ENCODE peak calls at places on chromosome 21, in seven cellular contexts. One of them, this sample, is unnamed.

GRCh38 chr21:30102881-30103280 is 63.7 kb downstream of the CLDN17 start:
- DNase-seq in transverse colon: no peak
- DNase-seq in thoracic aorta: no peak
- DNase-seq in mammary epithelial cell: no peak
- DNase-seq in uterus: no peak
- DNase-seq in effector memory CD4-positive, alpha-beta T cell: no peak
- DNase-seq in lower lobe of right lung: no peak
- DNase-seq in this sample: no peak

GRCh38 chr21:34186119-34186719 is 112.8 kb downstream of the MRPS6 start:
- DNase-seq in transverse colon: no peak
- DNase-seq in thoracic aorta: peak; percentile 63
- DNase-seq in mammary epithelial cell: no peak
- DNase-seq in uterus: no peak
- DNase-seq in effector memory CD4-positive, alpha-beta T cell: no peak
- DNase-seq in lower lobe of right lung: no peak
- DNase-seq in this sample: no peak

GRCh38 chr21:36347278-36347961 is 27.4 kb downstream of the MORC3 start:
- DNase-seq in transverse colon: no peak
- DNase-seq in thoracic aorta: no peak
- DNase-seq in mammary epithelial cell: no peak
- DNase-seq in uterus: no peak
- DNase-seq in effector memory CD4-positive, alpha-beta T cell: no peak
- DNase-seq in lower lobe of right lung: no peak
- DNase-seq in this sample: no peak

GRCh38 chr21:27047331-27048314 is 80.7 kb upstream of the ADAMTS5 start:
- DNase-seq in transverse colon: no peak
- DNase-seq in thoracic aorta: no peak
- DNase-seq in mammary epithelial cell: peak; percentile 58
- DNase-seq in uterus: no peak
- DNase-seq in effector memory CD4-positive, alpha-beta T cell: no peak
- DNase-seq in lower lobe of right lung: no peak
- DNase-seq in this sample: no peak

GRCh38 chr21:15638856-15639549 is 90.8 kb upstream of the USP25 start:
- DNase-seq in transverse colon: no peak
- DNase-seq in thoracic aorta: no peak
- DNase-seq in mammary epithelial cell: peak; percentile 58
- DNase-seq in uterus: peak; percentile 50
- DNase-seq in effector memory CD4-positive, alpha-beta T cell: no peak
- DNase-seq in lower lobe of right lung: peak; percentile 81
- DNase-seq in this sample: no peak

GRCh38 chr21:16084776-16085364 is 355.1 kb downstream of the USP25 start:
- DNase-seq in transverse colon: no peak
- DNase-seq in thoracic aorta: peak; percentile 16
- DNase-seq in mammary epithelial cell: no peak
- DNase-seq in uterus: peak; percentile 76
- DNase-seq in effector memory CD4-positive, alpha-beta T cell: no peak
- DNase-seq in lower lobe of right lung: no peak
- DNase-seq in this sample: peak; percentile 78

GRCh38 chr21:21624674-21625073 is 626.5 kb downstream of the NCAM2 start:
- DNase-seq in transverse colon: no peak
- DNase-seq in thoracic aorta: no peak
- DNase-seq in mammary epithelial cell: no peak
- DNase-seq in uterus: no peak
- DNase-seq in effector memory CD4-positive, alpha-beta T cell: no peak
- DNase-seq in lower lobe of right lung: no peak
- DNase-seq in this sample: no peak

GRCh38 chr21:26199471-26199870 is 28.9 kb upstream of the APP start:
- DNase-seq in transverse colon: no peak
- DNase-seq in thoracic aorta: no peak
- DNase-seq in mammary epithelial cell: peak; percentile 93
- DNase-seq in uterus: no peak
- DNase-seq in effector memory CD4-positive, alpha-beta T cell: no peak
- DNase-seq in lower lobe of right lung: no peak
- DNase-seq in this sample: no peak

GRCh38 chr21:34336245-34336644 is 27.6 kb upstream of the KCNE2 start:
- DNase-seq in transverse colon: no peak
- DNase-seq in thoracic aorta: no peak
- DNase-seq in mammary epithelial cell: no peak
- DNase-seq in uterus: no peak
- DNase-seq in effector memory CD4-positive, alpha-beta T cell: no peak
- DNase-seq in lower lobe of right lung: no peak
- DNase-seq in this sample: no peak

GRCh38 chr21:33362044-33362555 is 37.3 kb downstream of the IFNAR1 start:
- DNase-seq in transverse colon: peak; percentile 56
- DNase-seq in thoracic aorta: no peak
- DNase-seq in mammary epithelial cell: no peak
- DNase-seq in uterus: no peak
- DNase-seq in effector memory CD4-positive, alpha-beta T cell: peak; percentile 67
- DNase-seq in lower lobe of right lung: no peak
- DNase-seq in this sample: no peak

GRCh38 chr21:25942145-25942544 is 207.4 kb downstream of the GABPA start:
- DNase-seq in transverse colon: no peak
- DNase-seq in thoracic aorta: no peak
- DNase-seq in mammary epithelial cell: no peak
- DNase-seq in uterus: no peak
- DNase-seq in effector memory CD4-positive, alpha-beta T cell: no peak
- DNase-seq in lower lobe of right lung: no peak
- DNase-seq in this sample: no peak

GRCh38 chr21:33490991-33491372 is 534 bp downstream of the DNAJC28 start:
- DNase-seq in transverse colon: no peak
- DNase-seq in thoracic aorta: no peak
- DNase-seq in mammary epithelial cell: peak; percentile 21
- DNase-seq in uterus: no peak
- DNase-seq in effector memory CD4-positive, alpha-beta T cell: no peak
- DNase-seq in lower lobe of right lung: no peak
- DNase-seq in this sample: no peak

GRCh38 chr21:34911360-34911759 is 137.7 kb downstream of the RUNX1 start:
- DNase-seq in transverse colon: no peak
- DNase-seq in thoracic aorta: no peak
- DNase-seq in mammary epithelial cell: no peak
- DNase-seq in uterus: no peak
- DNase-seq in effector memory CD4-positive, alpha-beta T cell: no peak
- DNase-seq in lower lobe of right lung: peak; percentile 61
- DNase-seq in this sample: no peak

GRCh38 chr21:15524855-15525254 is 204.9 kb upstream of the USP25 start:
- DNase-seq in transverse colon: no peak
- DNase-seq in thoracic aorta: no peak
- DNase-seq in mammary epithelial cell: no peak
- DNase-seq in uterus: no peak
- DNase-seq in effector memory CD4-positive, alpha-beta T cell: no peak
- DNase-seq in lower lobe of right lung: no peak
- DNase-seq in this sample: no peak

GRCh38 chr21:34881421-34881820 is 167.7 kb downstream of the RUNX1 start:
- DNase-seq in transverse colon: no peak
- DNase-seq in thoracic aorta: no peak
- DNase-seq in mammary epithelial cell: no peak
- DNase-seq in uterus: no peak
- DNase-seq in effector memory CD4-positive, alpha-beta T cell: no peak
- DNase-seq in lower lobe of right lung: no peak
- DNase-seq in this sample: no peak

GRCh38 chr21:43716376-43717165 is 2.4 kb upstream of the PDXK start:
- DNase-seq in transverse colon: peak; percentile 61
- DNase-seq in thoracic aorta: no peak
- DNase-seq in mammary epithelial cell: no peak
- DNase-seq in uterus: no peak
- DNase-seq in effector memory CD4-positive, alpha-beta T cell: no peak
- DNase-seq in lower lobe of right lung: no peak
- DNase-seq in this sample: no peak

DNA sequence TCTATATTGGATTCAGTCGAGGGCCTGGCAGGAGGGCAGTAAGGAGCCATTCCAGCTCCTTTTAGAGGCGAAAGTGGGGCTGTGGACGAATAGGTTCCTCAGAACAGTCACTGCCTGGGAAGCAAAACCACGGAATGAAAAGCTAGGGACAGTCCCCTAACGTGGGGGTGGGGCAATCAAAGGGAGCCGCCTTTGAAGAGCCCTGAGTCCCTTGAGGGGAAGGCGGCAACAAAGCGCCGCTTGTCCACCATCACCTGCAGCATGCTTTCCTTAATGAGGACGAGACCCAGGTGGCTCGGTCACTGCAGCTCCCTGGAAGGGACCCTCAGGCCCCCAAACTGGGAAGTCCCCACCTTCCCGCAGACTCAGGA is 184.7 kb downstream of the ETS2 start:
- DNase-seq in transverse colon: peak; percentile 49
- DNase-seq in thoracic aorta: no peak
- DNase-seq in mammary epithelial cell: no peak
- DNase-seq in uterus: no peak
- DNase-seq in effector memory CD4-positive, alpha-beta T cell: no peak
- DNase-seq in lower lobe of right lung: no peak
- DNase-seq in this sample: no peak
- H3K27ac ChIP-seq in transverse colon: peak overlapping the region; percentile 61
- H3K27ac ChIP-seq in thoracic aorta: peak overlapping the region; percentile 41
- H3K27ac ChIP-seq in mammary epithelial cell: peak overlapping the region; percentile 54
- H3K27ac ChIP-seq in uterus: peak overlapping the region; percentile 60
- H3K27ac ChIP-seq in effector memory CD4-positive, alpha-beta T cell: no peak overlapping the region
- H3K27ac ChIP-seq in lower lobe of right lung: peak overlapping the region; percentile 66
- H3K27ac ChIP-seq in this sample: peak overlapping the region; percentile 23

GRCh38 chr21:46555225-46555617 is 49.7 kb downstream of the S100B start:
- DNase-seq in transverse colon: no peak
- DNase-seq in thoracic aorta: no peak
- DNase-seq in mammary epithelial cell: no peak
- DNase-seq in uterus: no peak
- DNase-seq in effector memory CD4-positive, alpha-beta T cell: no peak
- DNase-seq in lower lobe of right lung: peak; percentile 43
- DNase-seq in this sample: peak; percentile 49
- H3K4me1 ChIP-seq in transverse colon: no peaks in the 10 kb centered on the region
- H3K4me1 ChIP-seq in thoracic aorta: no peaks in the 10 kb centered on the region
- H3K4me1 ChIP-seq in mammary epithelial cell: no peaks in the 10 kb centered on the region
- H3K4me1 ChIP-seq in uterus: no peaks in the 10 kb centered on the region
- H3K4me1 ChIP-seq in effector memory CD4-positive, alpha-beta T cell: peaks cover 60% of the 10 kb centered on the region
- H3K4me1 ChIP-seq in lower lobe of right lung: peaks cover 13% of the 10 kb centered on the region
- H3K4me1 ChIP-seq in this sample: peaks cover 18% of the 10 kb centered on the region

GRCh38 chr21:31557421-31557955 is 102.0 kb upstream of the SOD1 start:
- DNase-seq in transverse colon: no peak
- DNase-seq in thoracic aorta: no peak
- DNase-seq in mammary epithelial cell: no peak
- DNase-seq in uterus: no peak
- DNase-seq in effector memory CD4-positive, alpha-beta T cell: no peak
- DNase-seq in lower lobe of right lung: no peak
- DNase-seq in this sample: no peak
- H3K4me3 ChIP-seq in transverse colon: peak overlapping the region; percentile 67
- H3K4me3 ChIP-seq in thoracic aorta: peak overlapping the region; percentile 68
- H3K4me3 ChIP-seq in mammary epithelial cell: no peak overlapping the region
- H3K4me3 ChIP-seq in uterus: no peak overlapping the region
- H3K4me3 ChIP-seq in effector memory CD4-positive, alpha-beta T cell: peak overlapping the region; percentile 68
- H3K4me3 ChIP-seq in lower lobe of right lung: peak overlapping the region; percentile 63
- H3K4me3 ChIP-seq in this sample: no peak overlapping the region

GRCh38 chr21:41780337-41781046 is 13.6 kb upstream of the RIPK4 start:
- DNase-seq in transverse colon: no peak
- DNase-seq in thoracic aorta: no peak
- DNase-seq in mammary epithelial cell: no peak
- DNase-seq in uterus: no peak
- DNase-seq in effector memory CD4-positive, alpha-beta T cell: no peak
- DNase-seq in lower lobe of right lung: no peak
- DNase-seq in this sample: no peak

GRCh38 chr21:41781047-41781405 is 14.2 kb upstream of the RIPK4 start:
- DNase-seq in transverse colon: no peak
- DNase-seq in thoracic aorta: no peak
- DNase-seq in mammary epithelial cell: no peak
- DNase-seq in uterus: no peak
- DNase-seq in effector memory CD4-positive, alpha-beta T cell: no peak
- DNase-seq in lower lobe of right lung: no peak
- DNase-seq in this sample: no peak

GRCh38 chr21:41784456-41785102 is 17.7 kb upstream of the RIPK4 start:
- DNase-seq in transverse colon: no peak
- DNase-seq in thoracic aorta: no peak
- DNase-seq in mammary epithelial cell: no peak
- DNase-seq in uterus: no peak
- DNase-seq in effector memory CD4-positive, alpha-beta T cell: no peak
- DNase-seq in lower lobe of right lung: no peak
- DNase-seq in this sample: no peak

GRCh38 chr21:41786521-41786987 is 19.7 kb upstream of the RIPK4 start:
- DNase-seq in transverse colon: no peak
- DNase-seq in thoracic aorta: no peak
- DNase-seq in mammary epithelial cell: peak; percentile 99
- DNase-seq in uterus: no peak
- DNase-seq in effector memory CD4-positive, alpha-beta T cell: no peak
- DNase-seq in lower lobe of right lung: no peak
- DNase-seq in this sample: no peak

DNA sequence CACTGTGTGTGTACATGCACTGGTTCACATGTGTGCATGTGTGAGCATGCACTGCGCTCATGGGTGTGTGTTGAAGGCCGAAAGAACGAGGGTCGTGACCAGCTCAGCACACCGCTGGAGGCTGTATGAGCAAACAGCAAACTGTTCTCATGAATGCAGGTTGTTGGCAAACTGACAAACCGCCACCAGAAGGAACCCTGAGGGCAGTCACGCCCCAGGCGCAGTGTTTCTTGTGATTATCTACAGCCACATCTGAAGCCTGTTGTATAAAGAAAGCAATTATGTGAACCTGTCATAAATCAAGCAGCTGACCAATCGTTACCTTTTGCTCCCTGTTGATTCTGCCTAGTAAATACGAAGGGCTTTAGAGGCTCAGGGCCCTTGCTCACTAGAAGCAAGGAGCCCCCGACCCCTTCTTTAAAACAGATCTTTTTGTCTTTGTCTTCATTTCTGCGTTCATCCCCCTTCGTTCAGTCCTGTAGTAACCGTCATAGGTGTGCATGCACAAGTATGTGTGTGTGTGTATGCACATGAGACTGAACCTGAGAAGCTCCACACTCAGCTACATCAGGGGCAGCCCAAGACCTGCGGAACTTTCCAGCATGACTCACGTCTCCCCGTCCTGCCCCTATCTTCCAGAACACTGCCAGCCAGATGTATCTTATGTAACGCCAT is 16.8 kb upstream of the RIPK4 start:
- DNase-seq in transverse colon: peak; percentile 85
- DNase-seq in thoracic aorta: no peak
- DNase-seq in mammary epithelial cell: peak; percentile 98
- DNase-seq in uterus: no peak
- DNase-seq in effector memory CD4-positive, alpha-beta T cell: no peak
- DNase-seq in lower lobe of right lung: no peak
- DNase-seq in this sample: no peak
- H3K27ac ChIP-seq in transverse colon: no peak overlapping the region
- H3K27ac ChIP-seq in thoracic aorta: no peak overlapping the region
- H3K27ac ChIP-seq in mammary epithelial cell: peak overlapping the region; percentile 81
- H3K27ac ChIP-seq in uterus: no peak overlapping the region
- H3K27ac ChIP-seq in effector memory CD4-positive, alpha-beta T cell: no peak overlapping the region
- H3K27ac ChIP-seq in lower lobe of right lung: no peak overlapping the region
- H3K27ac ChIP-seq in this sample: no peak overlapping the region

DNA sequence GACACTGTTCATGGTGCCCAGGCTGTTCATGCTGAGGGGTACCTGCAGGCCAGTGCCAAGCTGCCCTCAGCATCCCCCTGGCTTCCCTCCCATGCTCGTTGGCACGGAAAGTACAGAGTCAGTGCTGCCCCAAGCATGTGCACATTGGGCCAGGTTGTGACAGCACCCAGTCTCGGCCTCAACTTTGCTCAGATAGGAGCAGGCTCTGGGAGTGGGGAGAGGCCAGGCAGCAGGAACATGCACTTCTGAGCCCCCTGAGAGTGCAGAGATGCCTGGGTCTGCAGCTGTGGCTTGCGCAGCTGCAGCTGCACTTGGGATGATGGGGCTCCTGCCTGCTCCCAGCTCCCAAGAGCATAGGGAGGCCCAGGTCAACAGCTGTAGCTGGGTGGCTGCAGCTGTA is 966.4 kb upstream of the NCAM2 start:
- DNase-seq in transverse colon: no peak
- DNase-seq in thoracic aorta: no peak
- DNase-seq in mammary epithelial cell: no peak
- DNase-seq in uterus: no peak
- DNase-seq in effector memory CD4-positive, alpha-beta T cell: no peak
- DNase-seq in lower lobe of right lung: no peak
- DNase-seq in this sample: no peak
- H3K4me1 ChIP-seq in transverse colon: no peaks in the 10 kb centered on the region
- H3K4me1 ChIP-seq in thoracic aorta: no peaks in the 10 kb centered on the region
- H3K4me1 ChIP-seq in mammary epithelial cell: no peaks in the 10 kb centered on the region
- H3K4me1 ChIP-seq in uterus: no peaks in the 10 kb centered on the region
- H3K4me1 ChIP-seq in effector memory CD4-positive, alpha-beta T cell: no peaks in the 10 kb centered on the region
- H3K4me1 ChIP-seq in lower lobe of right lung: no peaks in the 10 kb centered on the region
- H3K4me1 ChIP-seq in this sample: no peaks in the 10 kb centered on the region

GRCh38 chr21:46098303-46099141 is 610 bp downstream of the COL6A2 start:
- DNase-seq in transverse colon: peak; percentile 10
- DNase-seq in thoracic aorta: peak; percentile 0
- DNase-seq in mammary epithelial cell: no peak
- DNase-seq in uterus: peak; percentile 51
- DNase-seq in effector memory CD4-positive, alpha-beta T cell: no peak
- DNase-seq in lower lobe of right lung: peak; percentile 43
- DNase-seq in this sample: peak; percentile 57
- H3K4me3 ChIP-seq in transverse colon: peak overlapping the region; percentile 73
- H3K4me3 ChIP-seq in thoracic aorta: peak overlapping the region; percentile 88
- H3K4me3 ChIP-seq in mammary epithelial cell: no peak overlapping the region
- H3K4me3 ChIP-seq in uterus: peak overlapping the region; percentile 55
- H3K4me3 ChIP-seq in effector memory CD4-positive, alpha-beta T cell: peak overlapping the region; percentile 50
- H3K4me3 ChIP-seq in lower lobe of right lung: peak overlapping the region; percentile 59
- H3K4me3 ChIP-seq in this sample: peak overlapping the region; percentile 88